ENCODE peak calls at places on chromosomes 11 and 22, in eight cellular contexts. P is foreskin melanocyte; R is dorsolateral prefrontal cortex; H is CD8-positive, alpha-beta T cell; G is activated T-cell treated with anti-CD3 and anti-CD28 coated beads for 1 hour; S is stimulated activated CD8-positive, alpha-beta memory T cell treated with anti-CD3 and anti-CD28 coated beads, Interleukin-12 subunit alpha, Interleukin-12 subunit beta, amount 100 ng/mL, for 4 hours; K is NCI-H1930; T is stomach. C is an unnamed sample.

GRCh38 chr11:12003815-12004214 is 4.6 kb downstream of the DKK3 start:
- DNase-seq in P (no peak), R (no peak), H (no peak), G (no peak), S (no peak), K (no peak), T (no peak), C (no peak)

GRCh38 chr11:2158291-2158737 is 2.7 kb downstream of the INS start:
- DNase-seq in P (no peak), R (no peak), H (no peak), G (no peak), S (no peak), K (no peak), T (no peak), C (no peak)

GRCh38 chr11:64864135-64864472 is 14.3 kb downstream of the EHD1 start:
- DNase-seq in P (no peak), R (no peak), H (no peak), G (no peak), S (no peak), K (no peak), T (no peak), C (no peak)

GRCh38 chr11:95308512-95309035 is 77.6 kb upstream of the SESN3 start:
- DNase-seq in P (peak; percentile 66), R (no peak), H (no peak), G (no peak), S (no peak), K (no peak), T (no peak), C (no peak)

GRCh38 chr11:64447717-64448598 is 89.0 kb downstream of the RPS6KA4 start:
- DNase-seq in P (no peak), R (no peak), H (no peak), G (no peak), S (no peak), K (no peak), T (peak; percentile 33), C (no peak)

GRCh38 chr11:115334932-115335788 is 169.1 kb downstream of the CADM1 start:
- DNase-seq in P (peak; percentile 75), R (no peak), H (no peak), G (no peak), S (no peak), K (peak; percentile 19), T (no peak), C (no peak)

GRCh38 chr11:112016088-112016764 is 9.0 kb upstream of the DLAT start:
- DNase-seq in P (no peak), R (no peak), H (no peak), G (no peak), S (no peak), K (no peak), T (no peak), C (no peak)

GRCh38 chr11:58927393-58928081 is 11.8 kb upstream of the GLYATL1 start:
- DNase-seq in P (no peak), R (no peak), H (no peak), G (no peak), S (no peak), K (no peak), T (peak; percentile 56), C (no peak)

GRCh38 chr11:14418801-14419417 is 59.9 kb upstream of the RRAS2 start:
- DNase-seq in P (no peak), R (no peak), H (no peak), G (no peak), S (no peak), K (no peak), T (no peak), C (no peak)

GRCh38 chr11:119347940-119348339 is 1.4 kb upstream of the MFRP start:
- DNase-seq in P (no peak), R (no peak), H (no peak), G (no peak), S (no peak), K (no peak), T (no peak), C (no peak)

GRCh38 chr22:39207141-39208012 is 37.4 kb downstream of the PDGFB start:
- DNase-seq in P (no peak), R (no peak), H (no peak), G (no peak), S (no peak), K (no peak), T (peak; percentile 48), C (no peak)

GRCh38 chr11:12784445-12784844 is 110.2 kb downstream of the TEAD1 start:
- DNase-seq in P (no peak), R (no peak), H (no peak), G (no peak), S (no peak), K (no peak), T (no peak), C (no peak)

GRCh38 chr11:73402834-73403185 is 26.6 kb downstream of the RELT start:
- DNase-seq in P (no peak), R (no peak), H (no peak), G (no peak), S (no peak), K (no peak), T (no peak), C (no peak)

GRCh38 chr11:88175004-88175706 is at the start of gene RAB38:
- DNase-seq in P (peak; percentile 82), R (no peak), H (no peak), G (no peak), S (peak; percentile 3), K (no peak), T (peak; percentile 64), C (no peak)

GRCh38 chr11:118398797-118399564 is 2.4 kb upstream of the ATP5MG start:
- DNase-seq in P (peak; percentile 66), R (no peak), H (no peak), G (peak; percentile 12), S (no peak), K (no peak), T (no peak), C (no peak)

GRCh38 chr11:47652070-47652469 is 9.7 kb upstream of the MTCH2 start:
- DNase-seq in P (no peak), R (no peak), H (no peak), G (no peak), S (no peak), K (no peak), T (no peak), C (no peak)

GRCh38 chr11:134372961-134373360 is 39.1 kb downstream of the B3GAT1 start:
- DNase-seq in P (no peak), R (peak; percentile 58), H (no peak), G (no peak), S (no peak), K (no peak), T (no peak), C (no peak)

C was measured in natural killer cell treated with Interleukin-12 subunit alpha and Interleukin-12 subunit beta and Interleukin-15 and Interleukin-18, amount 100 ng/mL, for 72 hours.